ENCODE peak calls at places on chromosomes 3 and 15, in seven cellular contexts. P is sigmoid colon, U is heart left ventricle, L is ovary, C is A549, J is endothelial cell of umbilical vein, Z is body of pancreas. Y is an unnamed sample.
A peak's percentile ranks its signal among the peaks of the same experiment; 100 is the strongest.

GRCh38 chr3:54271118-54271517 is 148.8 kb downstream of the CACNA2D3 start:
- DNase-seq in P (no peak), L (no peak), U (no peak), Z (no peak), J (no peak), C (no peak), Y (no peak)

GRCh38 chr3:174710622-174711021 is 148.5 kb upstream of the NAALADL2 start:
- DNase-seq in J (no peak), P (no peak), Z (no peak), U (no peak), L (no peak), C (no peak), Y (no peak)

GRCh38 chr3:128462341-128462910 is 4.3 kb downstream of the DNAJB8 start:
- DNase-seq in L (no peak), J (no peak), Z (no peak), U (no peak), C (no peak), P (no peak), Y (no peak)

GRCh38 chr3:52254608-52255007 is 9.0 kb downstream of the PPM1M start:
- DNase-seq in P (no peak), U (no peak), C (no peak), J (no peak), Z (no peak), L (no peak), Y (no peak)

GRCh38 chr15:36591534-36592411 is 12.3 kb downstream of the CDIN1 start:
- DNase-seq in Z (peak; percentile 16), U (peak; percentile 50), L (no peak), C (peak; percentile 6), J (no peak), P (no peak), Y (no peak)

GRCh38 chr3:139173372-139174108 is 128.8 kb upstream of the PRR23C start:
- DNase-seq in J (peak; percentile 41), Z (peak; percentile 17), U (no peak), L (no peak), P (no peak), C (no peak), Y (no peak)

GRCh38 chr3:132347095-132347494 is 29.9 kb downstream of the ACP3 start:
- DNase-seq in U (no peak), Z (peak; percentile 13), C (no peak), J (peak; percentile 79), L (no peak), P (no peak), Y (no peak)

GRCh38 chr3:124542483-124542882 is 187.8 kb upstream of the UMPS start:
- DNase-seq in Z (no peak), P (no peak), C (no peak), J (no peak), L (no peak), U (no peak), Y (no peak)

GRCh38 chr3:122858373-122858772 is 63.5 kb downstream of the SLC49A4 start:
- DNase-seq in U (no peak), L (no peak), C (no peak), Z (no peak), J (peak; percentile 45), P (no peak), Y (peak; percentile 29)

GRCh38 chr3:141738636-141739363 is 702 bp downstream of the RNF7 start:
- DNase-seq in Z (no peak), J (peak; percentile 62), U (no peak), P (no peak), L (no peak), C (peak; percentile 45), Y (peak; percentile 58)

GRCh38 chr3:185411133-185411532 is 48.2 kb downstream of the MAP3K13 start:
- DNase-seq in C (no peak), L (no peak), U (no peak), Z (no peak), P (no peak), J (no peak), Y (no peak)

GRCh38 chr15:39629376-39629775 is 48.5 kb downstream of the THBS1 start:
- DNase-seq in C (no peak), Z (no peak), L (no peak), J (peak; percentile 88), U (no peak), P (no peak), Y (peak; percentile 36)

GRCh38 chr3:71430941-71431552 is 152.5 kb downstream of the FOXP1 start:
- DNase-seq in J (no peak), U (no peak), L (no peak), P (no peak), Z (no peak), C (no peak), Y (no peak)

GRCh38 chr3:12630292-12630691 is 33.6 kb downstream of the RAF1 start:
- DNase-seq in L (no peak), U (no peak), J (no peak), C (no peak), P (no peak), Z (no peak), Y (no peak)

GRCh38 chr15:63503739-63504246 is 600 bp upstream of the USP3 start:
- DNase-seq in C (peak; percentile 48), L (peak; percentile 78), P (peak; percentile 86), J (peak; percentile 85), U (peak; percentile 76), Z (peak; percentile 75), Y (peak; percentile 79)

GRCh38 chr3:45778761-45779201 is 17.6 kb downstream of the SLC6A20 start:
- DNase-seq in Z (no peak), P (no peak), U (no peak), L (no peak), C (no peak), J (no peak), Y (no peak)

GRCh38 chr3:161977063-161977462 is 480.5 kb downstream of the OTOL1 start:
- DNase-seq in L (no peak), P (no peak), C (no peak), J (no peak), U (no peak), Z (no peak), Y (no peak)

GRCh38 chr3:163890661-163891060 is 1187.6 kb downstream of the SI start:
- DNase-seq in L (no peak), C (no peak), Z (no peak), P (no peak), J (no peak), U (no peak), Y (no peak)

GRCh38 chr3:106371605-106372292 is 502.9 kb upstream of the CBLB start:
- DNase-seq in Z (no peak), J (no peak), U (no peak), L (no peak), P (no peak), C (no peak), Y (no peak)

GRCh38 chr15:97143847-97144711 is 813.6 kb downstream of the NR2F2 start:
- DNase-seq in C (no peak), U (no peak), P (no peak), Z (no peak), J (no peak), L (no peak), Y (no peak)

GRCh38 chr15:48421362-48421761 is 90.1 kb downstream of the DUT start:
- DNase-seq in J (no peak), Z (no peak), P (no peak), C (no peak), U (no peak), L (no peak), Y (no peak)

GRCh38 chr3:127735767-127736693 is 63.3 kb downstream of the ABTB1 start:
- DNase-seq in C (peak; percentile 13), L (no peak), U (peak; percentile 42), J (peak; percentile 59), Z (peak; percentile 53), P (peak; percentile 74), Y (no peak)

GRCh38 chr3:86837871-86838270 is 153.1 kb downstream of the VGLL3 start:
- DNase-seq in L (no peak), U (no peak), P (no peak), C (no peak), J (no peak), Z (no peak), Y (no peak)

GRCh38 chr15:79185199-79185598 is 94.6 kb upstream of the RASGRF1 start:
- DNase-seq in U (no peak), C (no peak), L (no peak), J (no peak), P (no peak), Z (no peak), Y (peak; percentile 46)

GRCh38 chr3:194141415-194142155 is 5.6 kb downstream of the HES1 start:
- DNase-seq in C (peak; percentile 66), P (peak; percentile 96), U (peak; percentile 96), J (peak; percentile 93), L (peak; percentile 93), Z (peak; percentile 95), Y (peak; percentile 94)
- TF ChIP-seq CTCF in C (no peak), P (no peak), U (no peak), J (peak; percentile 14), L (no peak), Z (no peak), Y (no peak)

DNA sequence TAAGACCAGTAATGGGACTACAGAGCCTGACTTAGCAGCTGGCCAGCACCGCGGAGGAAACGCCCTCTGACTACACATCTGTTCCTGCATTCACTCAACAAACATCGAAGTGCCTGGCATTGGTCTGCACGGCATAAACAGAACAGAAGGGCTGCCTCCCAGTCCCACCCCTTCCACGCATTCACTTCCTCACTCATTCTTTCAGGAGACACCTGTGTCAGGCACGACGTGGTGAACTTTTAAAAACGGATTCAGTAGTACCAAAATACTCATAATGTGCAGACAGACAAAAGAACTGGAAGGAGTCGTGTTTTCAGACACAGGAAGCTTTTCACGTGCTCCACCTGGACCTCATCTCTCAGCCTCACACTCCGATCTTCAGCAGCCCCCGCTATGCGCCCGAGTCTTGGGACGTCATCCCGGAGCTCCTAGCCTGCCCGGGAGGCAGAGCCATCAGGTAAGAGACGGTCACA is 123.3 kb downstream of the XXYLT1 start:
- DNase-seq in Z (no peak), J (peak; percentile 91), C (no peak), P (peak; percentile 88), U (peak; percentile 53), L (no peak), Y (no peak)
- TF ChIP-seq POLR2A in Z (no peak), J (peak; percentile 83), C (no peak), P (no peak), U (no peak), L (no peak), Y (no peak)

DNA sequence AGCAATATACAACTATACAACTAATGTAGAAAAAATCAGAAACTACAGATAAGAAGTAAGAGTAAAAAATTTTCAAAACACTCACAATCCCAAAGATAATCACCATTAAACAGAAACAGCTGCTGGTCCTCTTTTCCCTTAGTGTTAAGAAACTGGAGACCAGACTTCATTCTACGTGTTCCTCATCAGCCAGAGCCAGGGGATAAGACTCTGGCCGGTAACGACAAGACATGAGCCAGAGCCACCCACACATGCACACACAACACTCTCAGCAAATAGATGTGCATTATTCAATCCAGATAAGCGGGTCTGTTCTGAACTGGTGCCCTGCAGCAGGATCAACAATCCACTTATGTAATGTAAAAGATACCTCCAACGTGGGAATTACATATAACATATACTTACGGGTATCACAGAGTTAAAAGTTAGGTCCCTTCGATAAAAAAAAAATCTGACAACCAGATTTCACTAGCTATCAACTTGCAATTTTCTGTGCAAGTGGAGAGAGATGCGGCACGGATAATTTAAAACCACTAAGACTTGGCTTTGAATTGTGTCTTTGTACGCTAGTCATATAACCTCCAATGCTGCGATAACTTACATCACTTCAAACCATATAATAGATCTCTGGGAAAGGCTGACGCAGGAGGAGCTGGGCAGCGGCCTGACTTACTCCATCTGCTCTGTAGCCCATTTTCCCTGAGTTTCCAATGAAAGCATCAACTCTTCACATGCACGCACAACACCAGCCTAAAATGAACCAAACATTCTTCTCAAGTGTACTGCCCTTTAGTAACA is 17.8 kb downstream of the PRICKLE2 start:
- DNase-seq in Z (no peak), J (no peak), L (no peak), C (no peak), U (peak; percentile 61), P (no peak), Y (no peak)
- H3K4me3 ChIP-seq in Z (no peak overlapping the region), J (no peak overlapping the region), L (no peak overlapping the region), C (no peak overlapping the region), U (no peak overlapping the region), P (no peak overlapping the region), Y (no peak overlapping the region)

GRCh38 chr15:28060005-28060404 is 39.1 kb downstream of the OCA2 start:
- DNase-seq in Z (no peak), J (no peak), U (no peak), L (no peak), P (no peak), C (no peak), Y (no peak)
- TF ChIP-seq CTCF in Z (no peak), J (no peak), U (no peak), L (no peak), P (no peak), C (no peak), Y (no peak)

Y was measured in NB4.